ENCODE peak calls at places on chromosomes 1 and 21, in ten cellular contexts. D is fibroblast of lung, L is mammary epithelial cell, C is neural progenitor cell, U is mesenchymal stem cell, O is neuronal stem cell, J is IMR-90, A is trophoblast cell, K is endodermal cell, H is colonic mucosa. W is an unnamed sample.

GRCh38 chr1:162973381-162973795 is 95.8 kb upstream of the RGS4 start:
- DNase-seq in O (no peak), J (peak), H (no peak), D (peak), C (no peak), U (peak), A (peak), L (peak), K (no peak), W (no peak)

GRCh38 chr1:78176448-78176847 is 130.7 kb downstream of the GIPC2 start:
- DNase-seq in O (no peak), D (peak), J (peak), H (peak), K (no peak), L (peak), C (peak), A (no peak), U (peak), W (no peak)

GRCh38 chr1:76074321-76075187 is at the start of gene ST6GALNAC3:
- DNase-seq in H (peak), D (peak), U (peak), A (peak), C (peak), L (peak), J (peak), K (peak), O (peak), W (peak)

GRCh38 chr1:167198518-167199133 is 22.1 kb upstream of the POU2F1 start:
- DNase-seq in A (no peak), H (no peak), D (no peak), K (peak), L (no peak), U (peak), J (no peak), O (peak), C (peak), W (no peak)

GRCh38 chr1:96233422-96233821 is 488.2 kb upstream of the PTBP2 start:
- DNase-seq in C (no peak), O (no peak), J (no peak), L (no peak), A (no peak), H (no peak), U (no peak), K (no peak), D (peak), W (no peak)

GRCh38 chr1:212396638-212397037 is 18.0 kb downstream of the PACC1 start:
- DNase-seq in J (no peak), U (peak), K (no peak), C (no peak), L (no peak), D (no peak), O (no peak), H (no peak), A (no peak), W (no peak)

GRCh38 chr1:9296850-9297249 is 4.2 kb downstream of the SPSB1 start:
- DNase-seq in U (no peak), L (no peak), D (no peak), H (no peak), K (no peak), A (no peak), J (no peak), C (no peak), O (no peak), W (no peak)

GRCh38 chr21:39660596-39660995 is 47.9 kb downstream of the B3GALT5 start:
- DNase-seq in O (no peak), A (peak), C (peak), H (peak), K (peak), D (peak), J (peak), L (peak), U (peak), W (no peak)

GRCh38 chr1:226605573-226605950 is 57.0 kb downstream of the STUM start:
- DNase-seq in U (no peak), D (no peak), L (no peak), A (no peak), K (no peak), C (no peak), O (no peak), J (no peak), H (no peak), W (no peak)

GRCh38 chr1:227894831-227895451 is 52.8 kb downstream of the WNT9A start:
- DNase-seq in C (no peak), K (peak), D (no peak), J (no peak), H (no peak), U (no peak), L (peak), A (peak), O (no peak), W (no peak)

GRCh38 chr1:38671221-38671620 is 188.4 kb downstream of the RRAGC start:
- DNase-seq in D (no peak), H (no peak), K (no peak), U (no peak), J (no peak), A (no peak), L (no peak), C (no peak), O (no peak), W (no peak)

GRCh38 chr1:27574871-27575831 is 28.8 kb downstream of the AHDC1 start:
- DNase-seq in C (peak), D (peak), J (peak), O (peak), U (peak), A (peak), L (peak), K (peak), H (peak), W (peak)

GRCh38 chr1:29786195-29786594 is 549.9 kb downstream of the PTPRU start:
- DNase-seq in O (no peak), K (no peak), H (peak), U (no peak), L (no peak), A (no peak), C (no peak), J (no peak), D (no peak), W (no peak)

GRCh38 chr1:12501661-12502060 is 116.3 kb downstream of the DHRS3 start:
- DNase-seq in H (no peak), D (peak), U (peak), O (no peak), C (no peak), L (peak), K (no peak), A (no peak), J (peak), W (no peak)

GRCh38 chr1:115837762-115838421 is 3.0 kb downstream of the NHLH2 start:
- DNase-seq in H (no peak), A (peak), J (no peak), O (no peak), D (no peak), U (no peak), K (peak), C (peak), L (no peak), W (no peak)

GRCh38 chr1:40939320-40940059 is 40.0 kb upstream of the CTPS1 start:
- DNase-seq in U (peak), J (peak), H (no peak), D (peak), K (no peak), C (no peak), O (no peak), A (peak), L (no peak), W (peak)

GRCh38 chr1:110463695-110464094 is 12.7 kb downstream of the PROK1 start:
- DNase-seq in O (no peak), L (peak), K (no peak), C (no peak), U (peak), A (no peak), J (peak), H (no peak), D (peak), W (no peak)

DNA sequence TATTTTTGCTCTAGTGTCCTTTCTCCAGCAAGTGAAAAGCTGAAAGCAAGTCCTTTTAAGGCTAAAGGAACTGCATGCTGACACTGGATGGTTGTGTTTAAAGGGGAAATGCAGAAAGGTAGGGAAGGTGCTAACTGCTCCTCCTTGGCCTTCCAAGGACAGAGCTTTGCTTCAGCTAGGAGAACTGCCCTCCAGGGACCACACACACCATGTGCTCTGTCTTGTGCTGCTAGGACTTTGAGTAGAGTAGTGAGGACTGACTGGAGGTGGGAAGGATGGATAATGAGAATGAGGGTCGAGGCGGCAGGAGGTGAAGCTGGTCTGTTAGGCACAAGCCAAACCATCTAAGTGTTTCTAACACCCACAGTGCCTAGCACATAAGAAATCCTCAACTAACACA is 77.9 kb downstream of the WDR3 start:
- DNase-seq in K (peak), A (no peak), C (no peak), U (no peak), J (no peak), L (no peak), H (no peak), O (no peak), D (no peak), W (no peak)
- H3K9ac ChIP-seq in K (no peak), A (no peak), C (no peak), U (no peak), J (no peak), L (no peak), H (no peak), O (no peak), D (no peak), W (no peak)

GRCh38 chr1:180816132-180816531 is 96.6 kb upstream of the KIAA1614 start:
- DNase-seq in C (peak), U (no peak), H (no peak), D (no peak), K (peak), J (no peak), L (no peak), A (no peak), O (no peak), W (peak)

GRCh38 chr1:180811886-180812285 is 100.8 kb upstream of the KIAA1614 start:
- DNase-seq in C (no peak), U (no peak), K (no peak), L (no peak), H (no peak), O (no peak), A (peak), J (no peak), D (peak), W (no peak)

GRCh38 chr1:180814258-180814657 is 98.4 kb upstream of the KIAA1614 start:
- DNase-seq in K (no peak), O (no peak), L (no peak), U (no peak), C (no peak), D (no peak), A (no peak), H (no peak), J (no peak), W (no peak)

DNA sequence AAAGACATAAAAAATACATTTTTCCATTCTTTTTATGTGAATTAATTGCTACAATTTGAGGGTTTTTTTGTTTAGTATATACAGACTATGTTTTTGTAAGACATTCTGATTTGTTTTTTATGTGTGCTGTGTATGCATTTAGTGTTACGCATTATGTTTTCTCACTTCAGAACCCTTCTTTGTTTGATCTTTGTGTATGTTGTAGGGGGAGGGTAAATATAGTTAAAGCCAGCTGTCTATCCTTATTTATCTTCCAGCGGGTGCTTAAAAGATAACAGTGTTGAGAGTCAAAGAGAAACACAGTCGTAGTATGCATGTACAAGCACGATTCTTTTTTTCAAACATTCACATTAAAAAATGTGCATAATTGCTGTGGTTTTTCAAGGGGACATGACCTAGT is 97.5 kb upstream of the KIAA1614 start:
- DNase-seq in C (no peak), L (no peak), H (no peak), U (no peak), A (no peak), D (no peak), K (no peak), J (no peak), O (no peak), W (peak)
- H3K9ac ChIP-seq in C (no peak), L (no peak), H (no peak), U (no peak), A (no peak), D (no peak), K (no peak), J (no peak), O (no peak), W (no peak)

DNA sequence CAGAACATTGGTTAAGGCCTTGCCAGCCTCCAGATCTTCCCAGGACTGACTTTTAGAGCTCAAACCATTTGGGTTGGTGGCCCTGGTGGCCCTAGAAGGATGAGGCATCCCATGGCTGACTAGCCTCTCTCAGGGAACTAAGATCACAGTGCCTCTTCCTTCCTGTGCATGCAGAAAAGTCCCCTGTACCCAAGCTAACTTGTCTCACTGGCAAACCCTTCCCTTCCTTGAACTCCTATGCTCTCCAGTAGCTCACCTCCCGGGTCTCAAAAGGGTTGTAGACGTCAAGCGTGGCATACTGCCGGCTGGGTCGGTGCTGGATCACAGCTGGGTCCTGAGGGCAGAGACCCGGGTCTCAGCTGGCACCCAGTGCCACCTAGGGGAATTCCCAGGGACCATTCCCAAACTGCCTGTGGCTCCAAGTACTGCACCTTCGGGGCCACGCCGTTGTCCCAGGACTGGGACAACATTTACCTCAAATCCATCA is 716 bp downstream of the SCAMP3 start:
- DNase-seq in O (no peak), H (peak), J (peak), L (no peak), K (no peak), A (no peak), U (no peak), D (no peak), C (no peak), W (no peak)
- H3K9ac ChIP-seq in O (peak), H (peak), J (peak), L (peak), K (peak), A (peak), U (peak), D (peak), C (peak), W (peak)

GRCh38 chr1:4944072-4944471 is 289.7 kb downstream of the AJAP1 start:
- DNase-seq in C (no peak), A (no peak), U (no peak), O (no peak), D (no peak), K (peak), H (no peak), J (no peak), L (no peak), W (no peak)
- H3K9ac ChIP-seq in C (no peak), A (no peak), U (no peak), O (no peak), D (no peak), K (no peak), H (no peak), J (no peak), L (no peak), W (no peak)

DNA sequence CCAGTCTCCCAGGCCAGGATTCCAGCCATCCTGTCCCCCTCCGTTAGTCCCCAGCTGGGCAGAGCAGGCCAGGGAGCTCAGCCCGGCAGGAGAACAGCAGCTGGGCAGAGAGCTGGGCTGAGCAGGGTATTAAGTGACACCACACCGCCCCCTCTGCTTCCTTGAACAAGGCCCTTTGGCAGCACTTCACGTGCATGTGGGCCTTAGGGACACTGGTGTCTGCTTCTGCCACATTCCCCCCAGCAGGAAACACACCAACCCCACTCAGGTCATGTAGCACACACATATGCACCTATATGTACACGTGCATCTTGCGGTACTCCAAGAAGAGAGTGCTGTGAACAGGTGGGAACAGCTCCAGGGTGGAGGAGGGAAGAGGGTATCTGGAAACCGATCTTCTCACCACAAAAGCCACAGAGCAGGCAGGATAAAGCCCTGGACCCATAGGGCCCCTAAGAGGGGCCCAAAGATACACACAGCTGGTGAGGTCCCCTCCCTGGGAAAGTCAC is 4.6 kb downstream of the EPHA2 start:
- DNase-seq in O (no peak), C (peak), D (peak), A (no peak), L (no peak), J (peak), K (peak), H (no peak), U (peak), W (peak)
- H3K9ac ChIP-seq in O (peak), C (peak), D (peak), A (no peak), L (no peak), J (peak), K (peak), H (peak), U (peak), W (peak)

GRCh38 chr21:45318556-45319341 is 31.1 kb upstream of the POFUT2 start:
- DNase-seq in L (no peak), J (peak), C (no peak), D (peak), K (peak), A (peak), H (no peak), U (peak), O (no peak), W (peak)

GRCh38 chr21:45320991-45321656 is 33.4 kb upstream of the POFUT2 start:
- DNase-seq in J (no peak), D (no peak), O (no peak), H (no peak), U (no peak), C (no peak), L (no peak), K (no peak), A (no peak), W (no peak)

GRCh38 chr21:45319461-45320211 is 31.9 kb upstream of the POFUT2 start:
- DNase-seq in K (peak), A (no peak), C (no peak), U (peak), L (no peak), H (no peak), J (peak), D (peak), O (no peak), W (no peak)

GRCh38 chr21:45322231-45322959 is 34.7 kb upstream of the POFUT2 start:
- DNase-seq in D (no peak), O (no peak), H (no peak), C (no peak), L (no peak), A (no peak), K (peak), U (no peak), J (no peak), W (no peak)

GRCh38 chr21:45320261-45320990 is 32.7 kb upstream of the POFUT2 start:
- DNase-seq in J (no peak), K (peak), C (no peak), A (no peak), O (no peak), U (no peak), D (no peak), H (no peak), L (no peak), W (no peak)
- H3K9ac ChIP-seq in J (no peak), K (no peak), C (no peak), A (no peak), O (no peak), U (no peak), D (peak), H (no peak), L (no peak), W (peak)

GRCh38 chr1:2548068-2548589 is 8.0 kb upstream of the TNFRSF14 start:
- DNase-seq in C (peak), O (peak), A (peak), J (peak), K (peak), D (peak), L (peak), U (peak), H (peak), W (peak)
- H3K9ac ChIP-seq in C (no peak), O (peak), A (no peak), J (no peak), K (no peak), D (peak), L (no peak), U (peak), H (peak), W (peak)

GRCh38 chr1:23370744-23371710 is 1.4 kb upstream of the ZNF436 start:
- DNase-seq in C (peak), L (no peak), K (peak), D (peak), U (peak), A (peak), J (no peak), O (peak), H (no peak), W (peak)
- H3K9ac ChIP-seq in C (no peak), L (peak), K (peak), D (no peak), U (peak), A (no peak), J (peak), O (no peak), H (peak), W (peak)

GRCh38 chr1:23563755-23564374 is 4.6 kb upstream of the ID3 start:
- DNase-seq in O (no peak), D (no peak), C (no peak), H (no peak), J (no peak), K (peak), U (no peak), L (no peak), A (no peak), W (no peak)
- H3K9ac ChIP-seq in O (no peak), D (no peak), C (no peak), H (peak), J (peak), K (no peak), U (peak), L (no peak), A (no peak), W (peak)

DNA sequence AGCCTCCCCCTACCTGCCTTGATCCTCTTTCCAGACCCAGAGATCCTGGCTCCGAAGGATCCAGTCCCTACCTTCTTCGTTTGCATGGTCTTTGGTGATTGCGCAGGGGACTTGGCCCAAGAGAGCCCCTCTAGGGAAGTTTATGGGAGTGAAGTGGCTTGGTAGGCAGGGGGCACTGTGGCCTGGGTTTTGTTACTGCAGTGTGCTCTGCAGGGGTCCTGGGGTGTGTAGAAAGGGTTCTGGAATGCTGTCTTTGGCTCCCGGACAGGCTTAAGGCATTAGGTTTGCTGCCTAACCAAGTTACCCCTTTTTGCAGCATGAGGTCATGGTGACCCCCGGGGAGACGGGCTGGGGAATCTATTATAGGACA is 3.8 kb downstream of the ATP8B2 start:
- DNase-seq in D (peak), K (peak), U (no peak), J (no peak), O (no peak), A (no peak), L (no peak), H (no peak), C (peak), W (no peak)
- H3K9ac ChIP-seq in D (no peak), K (no peak), U (peak), J (no peak), O (no peak), A (no peak), L (no peak), H (peak), C (no peak), W (no peak)

W was measured in K562.